ENCODE peak calls at places on chromosomes 12 and 14, in seven cellular contexts. S is WERI-Rb-1; K is IMR-90; M is fibroblast of the aortic adventitia; Z is fibroblast of pulmonary artery; V is naive thymus-derived CD4-positive, alpha-beta T cell; U is cardiac muscle cell. A is an unnamed sample.

GRCh38 chr12:93115198-93115601 is 186.1 kb upstream of the EEA1 start:
- DNase-seq in S (no peak), K (no peak), M (peak), Z (no peak), V (no peak), U (peak), A (no peak)

GRCh38 chr14:99871771-99872170 is 78.6 kb downstream of the EML1 start:
- DNase-seq in S (no peak), K (no peak), M (no peak), Z (no peak), V (no peak), U (no peak), A (no peak)

GRCh38 chr12:12172106-12172511 is 94.7 kb downstream of the LRP6 start:
- DNase-seq in S (no peak), K (peak), M (peak), Z (peak), V (no peak), U (peak), A (no peak)

GRCh38 chr12:111687255-111687654 is 1.4 kb downstream of the ACAD10 start:
- DNase-seq in S (no peak), K (no peak), M (no peak), Z (no peak), V (no peak), U (no peak), A (no peak)

GRCh38 chr12:109999983-110000505 is 814 bp downstream of the ANKRD13A start:
- DNase-seq in S (no peak), K (no peak), M (peak), Z (peak), V (no peak), U (peak), A (no peak)

GRCh38 chr12:131309700-131310099 is 356.0 kb downstream of the ADGRD1 start:
- DNase-seq in S (no peak), K (no peak), M (no peak), Z (no peak), V (no peak), U (no peak), A (no peak)

GRCh38 chr12:116609715-116610114 is 50.5 kb downstream of the MAP1LC3B2 start:
- DNase-seq in S (peak), K (no peak), M (no peak), Z (peak), V (no peak), U (no peak), A (no peak)

GRCh38 chr12:106091421-106091820 is 47.3 kb downstream of the NUAK1 start:
- DNase-seq in S (no peak), K (no peak), M (no peak), Z (no peak), V (no peak), U (no peak), A (no peak)

GRCh38 chr14:51087024-51087423 is 7.9 kb downstream of the TRIM9 start:
- DNase-seq in S (no peak), K (no peak), M (no peak), Z (no peak), V (no peak), U (no peak), A (no peak)

GRCh38 chr12:26853303-26854027 is 20.5 kb upstream of the ITPR2 start:
- DNase-seq in S (peak), K (peak), M (peak), Z (peak), V (peak), U (peak), A (no peak)

GRCh38 chr14:75591987-75592575 is 13.7 kb downstream of the FLVCR2 start:
- DNase-seq in S (no peak), K (no peak), M (no peak), Z (no peak), V (no peak), U (no peak), A (no peak)

GRCh38 chr14:69695664-69696527 is 71.0 kb upstream of the SRSF5 start:
- DNase-seq in S (peak), K (peak), M (peak), Z (peak), V (no peak), U (peak), A (no peak)

GRCh38 chr12:90585640-90586304 is 369.2 kb downstream of the CCER1 start:
- DNase-seq in S (no peak), K (no peak), M (peak), Z (no peak), V (no peak), U (peak), A (no peak)

GRCh38 chr14:97138801-97139200 is 341.6 kb downstream of the VRK1 start:
- DNase-seq in S (peak), K (no peak), M (no peak), Z (no peak), V (no peak), U (no peak), A (no peak)

GRCh38 chr12:11840350-11840749 is 190.9 kb downstream of the ETV6 start:
- DNase-seq in S (no peak), K (no peak), M (no peak), Z (no peak), V (no peak), U (peak), A (no peak)

GRCh38 chr12:87848248-87848868 is 180.8 kb downstream of the C12orf50 start:
- DNase-seq in S (peak), K (peak), M (peak), Z (peak), V (no peak), U (peak), A (no peak)

GRCh38 chr12:8698830-8699330 is 1.1 kb downstream of the RIMKLB start:
- DNase-seq in S (no peak), K (peak), M (peak), Z (peak), V (no peak), U (no peak), A (no peak)

GRCh38 chr12:113747048-113747447 is 219.1 kb downstream of the RBM19 start:
- DNase-seq in S (no peak), K (no peak), M (no peak), Z (no peak), V (no peak), U (peak), A (no peak)

GRCh38 chr12:106269150-106269771 is 21.4 kb upstream of the CKAP4 start:
- DNase-seq in S (no peak), K (no peak), M (no peak), Z (no peak), V (no peak), U (no peak), A (no peak)

GRCh38 chr12:89863968-89864367 is 155.3 kb upstream of the ATP2B1 start:
- DNase-seq in S (no peak), K (no peak), M (no peak), Z (no peak), V (no peak), U (no peak), A (no peak)

GRCh38 chr14:50624447-50624846 is 43.7 kb downstream of the SAV1 start:
- DNase-seq in S (no peak), K (no peak), M (no peak), Z (no peak), V (no peak), U (no peak), A (no peak)

GRCh38 chr12:114013601-114014345 is 47.6 kb upstream of the RBM19 start:
- DNase-seq in S (no peak), K (peak), M (peak), Z (peak), V (no peak), U (peak), A (no peak)

GRCh38 chr14:47935332-47935731 is 259.9 kb upstream of the MDGA2 start:
- DNase-seq in S (no peak), K (no peak), M (no peak), Z (no peak), V (no peak), U (no peak), A (no peak)

GRCh38 chr14:37453985-37454384 is 141.1 kb downstream of the FOXA1 start:
- DNase-seq in S (no peak), K (no peak), M (no peak), Z (no peak), V (no peak), U (no peak), A (no peak)

GRCh38 chr14:90726656-90727055 is 89.6 kb downstream of the TTC7B start:
- DNase-seq in S (no peak), K (peak), M (peak), Z (peak), V (no peak), U (peak), A (no peak)

GRCh38 chr12:570237-570925 is 92.9 kb downstream of the NINJ2 start:
- DNase-seq in S (no peak), K (peak), M (peak), Z (peak), V (no peak), U (peak), A (peak)

GRCh38 chr12:122336015-122336946 is 70.0 kb upstream of the VPS33A start:
- DNase-seq in S (peak), K (peak), M (peak), Z (peak), V (peak), U (peak), A (no peak)

GRCh38 chr12:27781680-27782079 is 1.6 kb upstream of the MANSC4 start:
- DNase-seq in S (no peak), K (peak), M (peak), Z (peak), V (no peak), U (peak), A (no peak)

GRCh38 chr14:41062826-41063225 is 543.9 kb upstream of the LRFN5 start:
- DNase-seq in S (no peak), K (peak), M (no peak), Z (peak), V (no peak), U (no peak), A (no peak)

GRCh38 chr14:55136868-55137785 is 8.1 kb downstream of the LGALS3 start:
- DNase-seq in S (no peak), K (peak), M (peak), Z (peak), V (no peak), U (peak), A (peak)

GRCh38 chr12:131539381-131539780 is 171.5 kb upstream of the SFSWAP start:
- DNase-seq in S (no peak), K (no peak), M (no peak), Z (no peak), V (no peak), U (no peak), A (no peak)

GRCh38 chr14:72638021-72638420 is 255.9 kb downstream of the DPF3 start:
- DNase-seq in S (no peak), K (peak), M (peak), Z (peak), V (no peak), U (peak), A (no peak)

DNA sequence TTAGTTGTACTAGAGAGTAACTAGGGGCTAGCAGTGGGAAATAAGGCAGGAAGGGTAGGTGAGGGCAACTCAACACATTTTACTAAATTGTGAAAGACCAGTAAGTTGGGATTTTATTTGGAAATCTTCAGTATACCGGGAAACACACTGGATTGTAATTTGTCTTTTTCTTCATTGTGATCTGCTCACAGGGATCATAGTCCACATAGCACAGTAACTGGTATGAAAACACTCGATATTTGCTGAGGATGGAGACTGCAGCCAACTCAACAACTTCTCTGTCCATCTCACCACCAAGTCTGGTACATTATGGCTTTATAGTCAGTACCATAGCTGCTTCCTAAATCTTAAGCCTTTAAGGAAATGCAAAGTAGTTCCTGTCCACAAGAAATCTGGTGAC is 2.5 kb downstream of the SLIRP start:
- DNase-seq in S (no peak), K (no peak), M (no peak), Z (no peak), V (no peak), U (no peak), A (no peak)
- H3K4me3 ChIP-seq in S (no peak), K (no peak), M (no peak), Z (no peak), V (no peak), U (no peak), A (no peak)

DNA sequence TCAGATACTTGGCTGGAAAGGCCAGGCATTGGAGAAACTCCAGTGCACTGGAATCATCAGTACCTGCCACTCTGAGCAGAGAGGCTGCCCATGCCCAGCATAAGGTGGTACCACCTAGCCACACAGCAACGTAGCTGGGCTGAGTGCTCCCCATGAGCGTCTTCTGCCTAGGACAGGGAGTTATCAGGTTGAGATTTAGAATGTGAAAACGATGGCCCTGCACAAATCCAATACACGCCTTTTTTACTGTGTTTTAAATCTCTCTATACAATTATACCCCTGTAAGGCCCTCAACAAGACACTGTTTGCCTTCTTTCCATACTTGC is 66.7 kb upstream of the PTGR2 start:
- DNase-seq in S (no peak), K (no peak), M (no peak), Z (no peak), V (no peak), U (no peak), A (no peak)
- H3K4me3 ChIP-seq in S (no peak), K (peak), M (peak), Z (peak), V (peak), U (no peak), A (peak)

GRCh38 chr14:106309423-106309822 is 783.0 kb downstream of the TMEM121 start:
- DNase-seq in S (no peak), K (no peak), M (no peak), Z (no peak), V (no peak), U (no peak), A (no peak)

DNA sequence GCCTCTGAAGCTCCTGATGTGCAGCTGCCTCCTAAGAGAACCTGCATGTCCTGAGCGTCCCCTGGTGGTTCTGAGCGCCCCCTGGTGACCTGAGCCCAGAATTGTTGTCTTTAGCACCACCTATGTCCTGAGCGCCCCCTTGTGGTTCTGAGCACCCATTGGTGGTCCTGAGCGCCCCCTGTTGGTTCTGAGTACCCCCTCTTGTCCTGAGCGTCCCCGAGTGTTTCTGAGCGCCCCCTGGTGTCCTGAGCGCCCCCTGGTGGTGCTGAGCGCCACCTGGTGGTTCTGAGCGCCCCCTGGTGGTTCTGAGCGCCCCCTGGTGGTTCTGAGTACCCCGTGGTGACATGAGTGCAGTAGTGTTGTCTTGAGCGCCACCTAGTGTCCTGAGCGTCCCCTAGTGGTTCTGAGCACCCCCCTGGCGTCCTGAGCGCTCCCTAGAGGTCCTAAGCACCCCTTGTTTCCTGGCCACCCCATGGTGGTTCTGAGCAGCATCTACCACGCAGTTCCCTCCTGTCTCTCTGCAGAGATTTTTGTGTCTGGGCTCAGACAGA is 782.5 kb downstream of the TMEM121 start:
- DNase-seq in S (peak), K (no peak), M (no peak), Z (no peak), V (peak), U (no peak), A (no peak)
- H3K4me3 ChIP-seq in S (no peak), K (no peak), M (no peak), Z (no peak), V (no peak), U (no peak), A (no peak)

GRCh38 chr12:16618256-16618655 is 12.3 kb upstream of the LMO3 start:
- DNase-seq in S (no peak), K (peak), M (no peak), Z (no peak), V (no peak), U (no peak), A (no peak)
- H3K4me3 ChIP-seq in S (no peak), K (no peak), M (no peak), Z (no peak), V (no peak), U (no peak), A (no peak)

DNA sequence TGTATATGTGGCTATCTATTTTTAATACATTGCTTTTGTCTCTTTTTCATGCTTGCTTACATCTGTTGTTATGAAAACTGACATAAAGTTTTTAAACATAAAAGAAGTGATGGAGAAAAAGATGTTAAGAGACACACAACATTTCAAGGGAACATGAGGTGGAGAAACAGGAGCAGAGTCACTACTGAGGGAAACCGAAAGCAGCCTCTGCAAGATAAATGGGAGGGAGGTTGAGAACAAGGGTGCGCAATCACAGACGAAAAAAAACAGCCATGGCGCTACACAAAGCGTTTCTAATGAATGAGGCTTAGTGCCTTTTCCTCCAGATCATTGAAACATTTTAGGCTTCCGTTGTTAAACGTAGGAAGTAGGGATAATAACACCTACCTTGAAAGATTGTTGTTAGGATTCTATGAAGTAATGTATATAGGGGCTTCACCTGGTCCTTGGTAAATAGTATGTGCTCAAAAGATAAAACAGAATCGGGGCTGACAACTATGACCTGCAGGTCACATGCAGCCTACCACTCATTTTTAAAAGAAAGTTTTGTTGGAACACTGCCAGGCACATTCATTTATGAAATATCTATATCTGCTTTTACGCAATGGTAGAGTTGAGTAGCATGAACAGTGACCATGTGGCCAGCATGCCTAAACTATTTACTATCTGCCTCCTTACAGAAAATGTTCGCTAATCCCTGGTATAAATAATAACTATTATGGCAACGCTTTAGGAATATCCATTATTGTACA is 228.2 kb upstream of the NPAS3 start:
- DNase-seq in S (no peak), K (peak), M (peak), Z (peak), V (no peak), U (peak), A (no peak)
- H3K4me3 ChIP-seq in S (no peak), K (peak), M (no peak), Z (peak), V (no peak), U (no peak), A (no peak)

GRCh38 chr14:20469242-20469889 is at the start of gene PNP:
- DNase-seq in S (peak), K (peak), M (peak), Z (peak), V (peak), U (peak), A (peak)

GRCh38 chr14:20469890-20470858 is 968 bp downstream of the PNP start:
- DNase-seq in S (peak), K (peak), M (peak), Z (peak), V (peak), U (peak), A (peak)

GRCh38 chr14:20472566-20473206 is 3.5 kb downstream of the PNP start:
- DNase-seq in S (no peak), K (no peak), M (no peak), Z (no peak), V (no peak), U (no peak), A (no peak)

DNA sequence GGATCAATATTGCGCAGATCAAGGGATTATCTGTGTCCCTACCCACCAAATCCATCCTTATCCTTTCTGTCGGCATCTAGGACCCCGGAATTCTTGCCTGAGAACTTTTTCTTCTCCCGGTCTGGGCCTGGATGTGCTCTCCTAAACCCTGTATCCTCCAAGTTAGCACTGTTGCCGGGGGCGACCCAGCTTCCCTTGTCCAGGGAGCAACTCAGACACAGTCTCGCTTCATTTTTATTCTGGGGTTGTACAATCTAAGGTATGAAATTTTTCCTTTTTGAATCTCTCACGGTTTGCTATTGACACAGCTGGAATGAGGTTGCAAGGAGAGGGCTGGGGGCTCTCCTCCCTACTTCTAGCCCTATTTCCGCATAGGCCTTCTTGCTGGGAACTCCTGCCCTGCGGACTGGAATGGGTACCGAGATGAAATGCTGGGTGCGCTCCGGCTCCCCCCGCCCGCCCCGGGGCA is 399 bp upstream of the PNP start:
- DNase-seq in S (no peak), K (no peak), M (no peak), Z (no peak), V (no peak), U (no peak), A (no peak)
- H3K4me3 ChIP-seq in S (peak), K (peak), M (peak), Z (peak), V (peak), U (peak), A (peak)

DNA sequence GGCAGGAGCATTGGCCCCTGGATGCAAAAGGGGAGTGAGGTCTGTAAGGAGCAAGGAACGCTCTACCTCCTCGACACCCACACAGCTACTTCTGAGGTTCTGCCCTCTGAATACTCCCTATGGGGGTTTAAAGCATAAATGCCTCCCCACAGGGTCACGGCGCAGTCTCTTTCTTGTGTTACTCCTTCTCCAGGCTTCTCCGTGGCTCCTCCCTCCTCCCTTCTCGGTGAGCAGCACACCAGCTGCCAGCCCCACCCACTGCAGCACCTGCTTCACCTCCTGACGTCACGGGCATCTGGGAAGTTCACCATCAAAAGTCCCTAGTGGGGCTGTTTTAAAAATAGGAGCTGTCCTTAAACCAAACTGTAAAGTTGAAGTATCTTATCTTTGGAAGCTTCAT is 67.3 kb downstream of the SPTB start:
- DNase-seq in S (peak), K (no peak), M (no peak), Z (no peak), V (no peak), U (no peak), A (no peak)
- H3K4me3 ChIP-seq in S (no peak), K (no peak), M (no peak), Z (no peak), V (no peak), U (no peak), A (no peak)